ENCODE peak calls at places on chromosomes 4 and X, in six cellular contexts. One of them, this sample, is unnamed.

GRCh38 chrX:68490644-68491043 is 8.2 kb upstream of the YIPF6 start:
- DNase-seq in fibroblast of lung: peak
- DNase-seq in right lobe of liver: no peak
- DNase-seq in breast epithelium: no peak
- DNase-seq in H9: no peak
- DNase-seq in choroid plexus epithelial cell: peak
- DNase-seq in this sample: no peak

GRCh38 chr4:153027879-153028278 is 91.8 kb downstream of the FHDC1 start:
- DNase-seq in right lobe of liver: no peak
- DNase-seq in fibroblast of lung: no peak
- DNase-seq in choroid plexus epithelial cell: no peak
- DNase-seq in H9: no peak
- DNase-seq in breast epithelium: no peak
- DNase-seq in this sample: no peak

GRCh38 chrX:17500145-17500579 is 125.2 kb downstream of the NHS start:
- DNase-seq in choroid plexus epithelial cell: peak
- DNase-seq in H9: no peak
- DNase-seq in fibroblast of lung: peak
- DNase-seq in breast epithelium: no peak
- DNase-seq in right lobe of liver: no peak
- DNase-seq in this sample: peak

GRCh38 chr4:70892086-70892769 is 9.9 kb upstream of the MOB1B start:
- DNase-seq in breast epithelium: peak
- DNase-seq in H9: no peak
- DNase-seq in right lobe of liver: no peak
- DNase-seq in fibroblast of lung: peak
- DNase-seq in choroid plexus epithelial cell: no peak
- DNase-seq in this sample: no peak

GRCh38 chr4:8010618-8011017 is 71.0 kb upstream of the AFAP1 start:
- DNase-seq in fibroblast of lung: peak
- DNase-seq in breast epithelium: no peak
- DNase-seq in choroid plexus epithelial cell: peak
- DNase-seq in H9: no peak
- DNase-seq in right lobe of liver: no peak
- DNase-seq in this sample: peak

GRCh38 chr4:2363056-2363719 is 55.3 kb downstream of the ZFYVE28 start:
- DNase-seq in right lobe of liver: peak
- DNase-seq in H9: no peak
- DNase-seq in choroid plexus epithelial cell: no peak
- DNase-seq in fibroblast of lung: no peak
- DNase-seq in breast epithelium: no peak
- DNase-seq in this sample: no peak

GRCh38 chr4:22607382-22607781 is 85.4 kb upstream of the GBA3 start:
- DNase-seq in fibroblast of lung: peak
- DNase-seq in breast epithelium: peak
- DNase-seq in H9: peak
- DNase-seq in right lobe of liver: peak
- DNase-seq in choroid plexus epithelial cell: peak
- DNase-seq in this sample: peak

GRCh38 chr4:184096561-184097239 is 121.0 kb downstream of the ENPP6 start:
- DNase-seq in choroid plexus epithelial cell: peak
- DNase-seq in fibroblast of lung: peak
- DNase-seq in H9: no peak
- DNase-seq in right lobe of liver: no peak
- DNase-seq in breast epithelium: no peak
- DNase-seq in this sample: peak

GRCh38 chr4:64756016-64756415 is 346.8 kb upstream of the TECRL start:
- DNase-seq in breast epithelium: no peak
- DNase-seq in H9: no peak
- DNase-seq in fibroblast of lung: no peak
- DNase-seq in choroid plexus epithelial cell: peak
- DNase-seq in right lobe of liver: no peak
- DNase-seq in this sample: peak

GRCh38 chrX:9339603-9340569 is 125.0 kb upstream of the TBL1X start:
- DNase-seq in fibroblast of lung: peak
- DNase-seq in choroid plexus epithelial cell: no peak
- DNase-seq in H9: no peak
- DNase-seq in breast epithelium: peak
- DNase-seq in right lobe of liver: no peak
- DNase-seq in this sample: no peak

GRCh38 chr4:102343964-102344519 is 1.2 kb downstream of the SLC39A8 start:
- DNase-seq in fibroblast of lung: no peak
- DNase-seq in breast epithelium: no peak
- DNase-seq in H9: no peak
- DNase-seq in right lobe of liver: no peak
- DNase-seq in choroid plexus epithelial cell: no peak
- DNase-seq in this sample: no peak

DNA sequence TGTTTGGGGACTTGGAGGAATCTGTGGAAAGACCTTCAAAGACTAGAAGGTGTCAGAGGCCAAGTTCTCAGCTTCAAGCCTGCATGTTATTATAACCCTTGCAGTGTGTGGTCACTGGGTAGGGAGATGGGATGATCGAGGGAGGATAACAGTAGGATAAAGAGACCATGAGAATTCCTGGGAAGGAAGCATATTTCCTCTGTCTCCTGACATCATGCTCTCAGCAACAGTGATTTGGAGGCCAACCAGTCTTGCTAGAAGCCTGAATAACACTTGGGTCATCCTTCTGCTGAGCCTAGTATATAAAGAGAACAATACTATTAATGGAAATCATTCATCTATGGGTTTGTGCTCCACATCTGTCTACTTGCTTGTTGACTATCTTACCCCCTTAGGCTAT is 40.9 kb upstream of the ANXA3 start:
- DNase-seq in right lobe of liver: no peak
- DNase-seq in choroid plexus epithelial cell: no peak
- DNase-seq in H9: no peak
- DNase-seq in breast epithelium: no peak
- DNase-seq in fibroblast of lung: no peak
- DNase-seq in this sample: no peak
- TF ChIP-seq CTCF in right lobe of liver: no peak
- TF ChIP-seq CTCF in choroid plexus epithelial cell: no peak
- TF ChIP-seq CTCF in H9: no peak
- TF ChIP-seq CTCF in breast epithelium: no peak
- TF ChIP-seq CTCF in fibroblast of lung: no peak
- TF ChIP-seq CTCF in this sample: no peak

DNA sequence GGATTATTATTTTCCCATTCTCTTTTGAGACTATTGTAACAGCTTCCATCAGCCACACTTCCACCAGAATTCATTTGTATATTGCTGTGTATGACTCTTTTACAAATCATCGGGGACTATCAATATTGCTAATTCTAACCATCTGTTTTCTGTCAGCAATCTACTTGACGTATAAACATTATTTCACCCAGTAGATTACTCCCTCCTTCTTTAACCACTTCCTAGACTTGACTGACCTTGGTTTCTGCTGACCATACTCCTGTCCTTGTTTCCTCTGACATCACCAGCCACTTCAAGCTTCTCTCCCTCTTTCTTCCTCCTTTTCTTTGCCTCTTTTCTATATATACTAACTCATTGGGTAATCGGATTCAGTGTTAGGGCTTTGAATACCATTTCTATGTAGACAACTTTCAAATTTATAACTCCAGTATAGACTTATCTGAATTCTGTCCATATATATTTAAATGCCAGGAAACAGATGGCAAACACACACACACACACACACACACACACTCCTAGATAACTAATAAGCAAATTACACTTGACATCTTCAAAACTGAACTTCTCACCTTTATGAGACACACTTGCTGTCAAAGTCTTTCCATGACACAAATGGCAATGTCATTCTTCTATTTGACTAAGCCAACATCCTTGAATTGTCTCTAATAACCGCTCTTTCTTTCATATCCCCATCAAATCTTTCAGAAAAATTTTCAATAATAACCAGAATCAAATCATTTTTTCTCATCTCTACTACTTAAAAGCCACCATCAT is 402.6 kb downstream of the PCDH18 start:
- DNase-seq in breast epithelium: no peak
- DNase-seq in H9: no peak
- DNase-seq in right lobe of liver: no peak
- DNase-seq in choroid plexus epithelial cell: peak
- DNase-seq in fibroblast of lung: peak
- DNase-seq in this sample: peak
- TF ChIP-seq CTCF in breast epithelium: no peak
- TF ChIP-seq CTCF in H9: no peak
- TF ChIP-seq CTCF in right lobe of liver: no peak
- TF ChIP-seq CTCF in choroid plexus epithelial cell: no peak
- TF ChIP-seq CTCF in fibroblast of lung: no peak
- TF ChIP-seq CTCF in this sample: no peak

GRCh38 chrX:45208121-45208856 is 7.6 kb upstream of the DIPK2B start:
- DNase-seq in right lobe of liver: no peak
- DNase-seq in fibroblast of lung: no peak
- DNase-seq in choroid plexus epithelial cell: peak
- DNase-seq in H9: no peak
- DNase-seq in breast epithelium: no peak
- DNase-seq in this sample: no peak
- TF ChIP-seq CTCF in right lobe of liver: no peak
- TF ChIP-seq CTCF in fibroblast of lung: no peak
- TF ChIP-seq CTCF in choroid plexus epithelial cell: peak
- TF ChIP-seq CTCF in H9: peak
- TF ChIP-seq CTCF in breast epithelium: no peak
- TF ChIP-seq CTCF in this sample: no peak

GRCh38 chr4:54384563-54384962 is 155.5 kb downstream of the PDGFRA start:
- DNase-seq in fibroblast of lung: peak
- DNase-seq in choroid plexus epithelial cell: peak
- DNase-seq in right lobe of liver: no peak
- DNase-seq in breast epithelium: peak
- DNase-seq in H9: no peak
- DNase-seq in this sample: peak
- TF ChIP-seq CTCF in fibroblast of lung: peak
- TF ChIP-seq CTCF in choroid plexus epithelial cell: peak
- TF ChIP-seq CTCF in right lobe of liver: peak
- TF ChIP-seq CTCF in breast epithelium: no peak
- TF ChIP-seq CTCF in H9: peak
- TF ChIP-seq CTCF in this sample: peak

GRCh38 chrX:32530802-32531403 is 680.4 kb downstream of the DMD start:
- DNase-seq in right lobe of liver: no peak
- DNase-seq in H9: no peak
- DNase-seq in breast epithelium: no peak
- DNase-seq in fibroblast of lung: peak
- DNase-seq in choroid plexus epithelial cell: peak
- DNase-seq in this sample: peak
- TF ChIP-seq CTCF in right lobe of liver: peak
- TF ChIP-seq CTCF in H9: peak
- TF ChIP-seq CTCF in breast epithelium: no peak
- TF ChIP-seq CTCF in fibroblast of lung: peak
- TF ChIP-seq CTCF in choroid plexus epithelial cell: peak
- TF ChIP-seq CTCF in this sample: peak

DNA sequence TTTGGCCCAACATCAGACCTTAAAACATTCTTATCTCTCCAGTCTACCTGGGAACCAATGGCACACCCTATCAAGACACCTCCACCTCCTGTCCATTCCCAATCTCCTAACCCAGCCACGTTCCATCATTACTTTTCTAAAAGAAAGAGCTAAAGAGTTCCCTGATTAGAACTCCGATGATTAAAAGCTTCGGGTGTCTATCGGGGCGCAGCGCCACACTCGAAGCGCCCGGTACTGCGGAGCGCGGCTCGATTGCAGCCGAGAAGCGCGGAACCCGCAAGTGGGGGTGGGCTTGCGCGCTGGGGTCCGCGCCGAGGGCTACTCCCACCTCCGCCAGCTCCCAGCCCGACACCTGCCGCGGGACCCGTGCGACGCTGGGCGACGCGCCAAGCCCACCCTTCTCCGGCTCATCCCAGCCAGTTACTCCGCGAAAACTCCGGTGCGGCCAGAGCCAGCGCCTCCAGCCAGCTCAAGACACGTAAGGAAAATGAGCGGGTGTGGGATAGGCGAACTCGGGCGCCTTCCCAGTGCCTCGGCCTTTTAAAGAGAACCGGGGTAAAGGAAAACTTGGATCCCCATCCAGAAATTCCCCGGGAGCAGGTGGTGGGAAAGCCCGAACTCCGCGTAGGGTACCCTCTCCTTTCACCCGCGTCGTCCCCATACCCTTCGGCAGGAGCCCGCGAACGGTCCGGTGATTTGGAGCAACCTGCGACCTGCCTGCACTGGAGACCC is 601 bp downstream of the NPY1R start:
- DNase-seq in breast epithelium: no peak
- DNase-seq in choroid plexus epithelial cell: peak
- DNase-seq in right lobe of liver: peak
- DNase-seq in fibroblast of lung: peak
- DNase-seq in H9: peak
- DNase-seq in this sample: peak
- TF ChIP-seq CTCF in breast epithelium: no peak
- TF ChIP-seq CTCF in choroid plexus epithelial cell: no peak
- TF ChIP-seq CTCF in right lobe of liver: no peak
- TF ChIP-seq CTCF in fibroblast of lung: peak
- TF ChIP-seq CTCF in H9: peak
- TF ChIP-seq CTCF in this sample: no peak

DNA sequence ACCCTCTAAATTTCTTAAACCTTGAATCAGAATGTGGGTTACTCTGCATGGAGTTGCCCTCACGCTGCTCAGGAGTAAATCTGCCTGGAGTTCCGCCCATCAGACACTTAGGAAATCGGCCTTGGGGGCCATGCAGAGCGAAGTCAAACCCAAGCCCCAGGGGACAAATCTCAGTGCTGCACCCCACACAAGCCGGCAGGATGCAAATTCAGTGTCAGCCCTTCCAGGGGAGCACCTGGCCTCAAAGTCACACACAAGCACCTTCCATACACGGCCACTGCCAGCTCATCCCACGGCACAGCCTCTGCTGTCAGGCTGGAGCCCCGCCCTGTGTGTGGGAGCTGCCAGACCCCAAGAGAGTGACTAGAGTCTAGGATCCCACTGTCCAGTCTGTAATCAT is 27.4 kb downstream of the RNF212 start:
- DNase-seq in breast epithelium: no peak
- DNase-seq in right lobe of liver: no peak
- DNase-seq in choroid plexus epithelial cell: no peak
- DNase-seq in H9: peak
- DNase-seq in fibroblast of lung: no peak
- DNase-seq in this sample: no peak
- TF ChIP-seq CTCF in breast epithelium: no peak
- TF ChIP-seq CTCF in right lobe of liver: no peak
- TF ChIP-seq CTCF in choroid plexus epithelial cell: no peak
- TF ChIP-seq CTCF in H9: no peak
- TF ChIP-seq CTCF in fibroblast of lung: no peak
- TF ChIP-seq CTCF in this sample: no peak

DNA sequence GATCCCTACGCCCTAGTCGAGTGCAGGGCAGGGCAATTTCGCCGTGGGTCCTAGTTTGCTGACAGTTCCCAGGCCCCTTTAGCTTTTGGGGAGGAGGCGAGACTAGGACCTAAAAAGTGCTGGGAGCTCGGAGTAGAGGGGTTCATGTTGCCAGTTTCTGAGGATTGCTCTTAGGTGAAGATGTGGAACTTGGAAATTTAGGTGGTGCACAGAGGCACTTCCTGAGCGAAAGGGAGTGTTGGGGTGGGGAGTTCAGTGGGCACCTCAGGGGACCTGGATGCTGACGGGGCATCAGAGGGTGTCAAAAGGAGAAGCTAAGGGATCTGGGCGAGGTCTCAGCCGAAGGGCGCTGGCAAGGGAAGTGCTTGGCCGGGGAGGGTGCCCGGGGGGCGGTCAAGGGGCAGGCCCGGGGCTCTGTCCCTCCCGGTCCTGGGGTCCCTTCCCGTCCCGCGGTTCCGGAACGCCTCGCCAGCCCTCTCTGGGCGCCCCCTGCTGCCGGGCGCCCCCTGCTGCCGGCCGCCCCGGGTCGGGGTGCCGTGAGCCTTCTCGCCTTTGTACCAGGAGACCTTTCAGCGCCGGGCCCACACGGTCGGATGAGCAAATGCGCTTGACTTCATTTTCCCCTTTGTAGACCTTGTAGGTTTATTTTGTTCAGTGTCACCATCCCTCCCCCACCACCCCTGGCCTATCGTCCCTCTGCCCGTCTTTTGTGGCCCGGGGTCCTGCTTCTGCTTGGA is 3.0 kb upstream of the PHOX2B start:
- DNase-seq in breast epithelium: no peak
- DNase-seq in right lobe of liver: no peak
- DNase-seq in H9: peak
- DNase-seq in choroid plexus epithelial cell: no peak
- DNase-seq in fibroblast of lung: no peak
- DNase-seq in this sample: no peak
- TF ChIP-seq CTCF in breast epithelium: no peak
- TF ChIP-seq CTCF in right lobe of liver: peak
- TF ChIP-seq CTCF in H9: peak
- TF ChIP-seq CTCF in choroid plexus epithelial cell: no peak
- TF ChIP-seq CTCF in fibroblast of lung: no peak
- TF ChIP-seq CTCF in this sample: no peak